ENCODE peak calls at places on chromosomes 11 and 22, in seven cellular contexts. O, I, X, E, R, P and A are unnamed samples.

GRCh38 chr11:118895093-118896039 is 11.7 kb downstream of the CXCR5 start:
- DNase-seq in I (no peak), P (no peak), O (peak), E (no peak), X (no peak), R (no peak), A (no peak)

GRCh38 chr11:110453684-110454354 is 24.1 kb downstream of the FDX1 start:
- DNase-seq in O (no peak), E (no peak), P (no peak), X (peak), I (no peak), R (no peak), A (no peak)

GRCh38 chr11:95289378-95289777 is 58.4 kb upstream of the SESN3 start:
- DNase-seq in R (no peak), P (no peak), E (no peak), X (no peak), O (no peak), I (no peak), A (no peak)

GRCh38 chr11:61061081-61061826 is 41.0 kb upstream of the CD5 start:
- DNase-seq in E (no peak), O (no peak), X (no peak), P (no peak), R (no peak), I (no peak), A (no peak)

GRCh38 chr22:38865201-38866023 is 6.6 kb downstream of the CBX6 start:
- DNase-seq in X (no peak), I (no peak), P (no peak), R (no peak), O (no peak), E (peak), A (peak)

GRCh38 chr11:120424185-120424969 is 87.2 kb upstream of the GRIK4 start:
- DNase-seq in E (no peak), P (no peak), I (peak), R (no peak), O (no peak), X (no peak), A (no peak)

GRCh38 chr11:101061606-101062005 is 68.0 kb downstream of the PGR start:
- DNase-seq in O (no peak), I (peak), E (no peak), X (peak), P (peak), R (no peak), A (no peak)

GRCh38 chr11:97722065-97722464 is 1298.7 kb upstream of the CNTN5 start:
- DNase-seq in R (no peak), P (peak), E (no peak), X (peak), O (no peak), I (peak), A (no peak)

GRCh38 chr11:23127706-23128105 is 267.4 kb upstream of the CCDC179 start:
- DNase-seq in R (no peak), I (no peak), O (no peak), E (no peak), X (no peak), P (no peak), A (no peak)

GRCh38 chr11:94734563-94735275 is 33.4 kb upstream of the AMOTL1 start:
- DNase-seq in I (no peak), R (no peak), O (no peak), X (no peak), E (no peak), P (no peak), A (no peak)

GRCh38 chr22:40684728-40685127 is 5.4 kb downstream of the MCHR1 start:
- DNase-seq in R (no peak), I (no peak), P (no peak), E (no peak), X (no peak), O (no peak), A (no peak)

DNA sequence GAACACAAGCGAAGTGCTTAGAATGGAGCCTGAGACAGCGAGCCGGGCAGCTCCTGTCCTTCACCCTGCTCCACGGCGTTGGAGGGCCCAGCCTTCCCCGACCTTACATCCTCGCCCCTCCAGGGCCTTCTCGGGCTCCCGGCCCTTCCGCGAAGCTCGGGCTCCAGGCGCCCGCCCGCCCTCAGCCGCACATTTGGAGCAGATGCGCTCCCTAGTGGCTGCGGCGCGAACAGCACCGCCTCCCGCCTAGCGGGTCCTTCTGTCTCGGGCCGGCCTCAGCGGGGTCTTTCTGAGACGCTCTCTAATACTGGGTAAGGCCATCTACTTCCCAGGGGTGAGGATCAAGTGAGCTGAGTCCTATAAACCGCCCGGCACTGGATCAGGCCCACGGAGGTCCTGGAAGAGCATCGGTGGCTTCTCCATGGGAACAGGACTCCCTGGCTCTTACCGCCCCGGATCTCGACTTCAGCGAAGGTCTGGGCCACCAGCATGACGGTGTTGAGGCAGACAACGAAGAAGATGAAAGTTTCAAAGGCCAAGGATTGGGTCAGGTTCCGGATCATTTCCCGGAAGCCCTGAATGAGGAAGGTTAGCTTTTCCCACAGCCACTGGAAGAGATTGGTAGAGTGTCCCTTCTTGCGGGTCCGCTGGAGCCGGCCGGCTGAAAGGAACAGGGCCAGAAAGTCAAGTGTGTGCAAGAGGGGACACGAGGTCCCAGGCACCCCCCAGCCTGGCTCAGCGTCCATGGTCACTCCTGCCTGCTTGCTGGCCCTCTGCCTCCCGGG is 3.7 kb downstream of the CATSPER1 start:
- DNase-seq in I (peak), E (peak), O (peak), R (peak), P (no peak), X (no peak), A (peak)
- H3K4me3 ChIP-seq in I (no peak), E (no peak), O (no peak), R (peak), P (no peak), X (no peak), A (peak)

GRCh38 chr11:17063171-17064002 is 14.1 kb downstream of the RPS13 start:
- DNase-seq in X (no peak), E (peak), P (peak), O (peak), R (peak), I (peak), A (peak)
- TF ChIP-seq CTCF in X (peak), E (peak), P (peak), O (peak), R (peak), I (peak), A (peak)

GRCh38 chr22:19754701-19755144 is 5.9 kb upstream of the TBX1 start:
- DNase-seq in O (no peak), X (no peak), I (no peak), R (no peak), E (no peak), P (no peak), A (no peak)
- H3K4me3 ChIP-seq in O (no peak), X (no peak), I (no peak), R (no peak), E (no peak), P (no peak), A (no peak)

GRCh38 chr11:3093281-3094191 is 36.3 kb upstream of the CARS1 start:
- DNase-seq in I (no peak), R (no peak), P (no peak), E (no peak), X (no peak), O (no peak), A (no peak)
- TF ChIP-seq CTCF in I (no peak), R (no peak), P (no peak), E (no peak), X (no peak), O (no peak), A (no peak)

DNA sequence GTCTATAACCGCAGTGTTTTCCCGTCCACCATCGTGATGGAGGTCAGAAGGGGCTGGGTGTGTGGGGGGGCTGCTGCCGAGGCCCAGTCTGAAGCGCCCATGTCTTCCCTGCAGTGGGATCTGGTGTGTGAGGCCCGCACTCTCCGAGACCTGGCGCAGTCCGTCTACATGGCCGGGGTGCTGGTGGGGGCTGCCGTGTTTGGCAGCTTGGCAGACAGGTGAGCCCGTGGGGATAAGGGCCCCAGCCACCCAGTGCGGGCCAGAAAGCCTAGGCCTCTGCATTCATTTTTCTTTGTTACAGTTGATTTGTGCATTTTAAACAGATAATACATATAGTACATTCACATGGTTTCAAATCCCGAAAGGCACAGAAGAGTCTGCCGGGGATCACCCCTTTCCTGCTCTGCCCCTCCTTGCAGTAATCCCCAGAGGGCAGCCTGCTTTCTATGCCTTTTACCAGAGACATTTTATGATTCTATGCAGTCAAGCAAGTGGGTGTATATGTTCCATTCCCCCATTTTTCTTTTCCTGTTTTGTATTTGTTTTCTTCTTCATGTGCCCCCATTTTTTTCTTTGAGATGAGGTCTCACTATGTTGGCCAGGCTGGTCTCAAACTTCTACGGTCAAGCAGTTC is 32.6 kb downstream of the CAPN1 start:
- DNase-seq in I (no peak), E (no peak), R (no peak), P (no peak), X (no peak), O (no peak), A (no peak)
- H3K4me3 ChIP-seq in I (no peak), E (no peak), R (no peak), P (no peak), X (no peak), O (no peak), A (no peak)